ENCODE peak calls at places on chromosomes 2 and 18, in eight cellular contexts. L, U, R, K, Y, Z, W and H are unnamed samples. For H3K36me3 and H3K4me1, the result is how much of the 10 kb centered on the place peaks cover.

GRCh38 chr2:147045113-147045512 is 799.7 kb upstream of the ACVR2A start:
- DNase-seq in L (peak), Z (no peak), R (no peak), W (no peak), U (peak), K (peak), Y (no peak), H (peak)

GRCh38 chr2:174682578-174683391 is 81.5 kb downstream of the CHRNA1 start:
- DNase-seq in Z (peak), Y (no peak), W (peak), U (peak), R (peak), L (peak), K (no peak), H (no peak)

GRCh38 chr18:52313213-52313612 is 26.8 kb upstream of the DCC start:
- DNase-seq in Z (no peak), K (no peak), Y (no peak), R (no peak), L (peak), W (no peak), U (no peak), H (peak)

GRCh38 chr2:55490554-55490953 is 29.0 kb upstream of the CFAP36 start:
- DNase-seq in Y (no peak), L (peak), K (no peak), R (peak), W (peak), U (peak), Z (no peak), H (no peak)

GRCh38 chr2:48978131-48978530 is 176.2 kb downstream of the FSHR start:
- DNase-seq in W (no peak), K (no peak), Y (no peak), R (no peak), Z (no peak), L (no peak), U (no peak), H (no peak)

GRCh38 chr2:212147921-212148513 is 390.6 kb downstream of the ERBB4 start:
- DNase-seq in W (no peak), Y (no peak), K (no peak), R (no peak), Z (no peak), L (no peak), U (peak), H (peak)

GRCh38 chr18:10923225-10923624 is 226.1 kb downstream of the PIEZO2 start:
- DNase-seq in R (no peak), Z (no peak), Y (no peak), K (no peak), W (no peak), U (peak), L (peak), H (no peak)

GRCh38 chr2:161237397-161238263 is 70.6 kb upstream of the PSMD14 start:
- DNase-seq in Y (no peak), W (peak), L (peak), U (peak), Z (peak), K (no peak), R (peak), H (peak)

GRCh38 chr2:193518061-193518817 is 1323.5 kb upstream of the TMEFF2 start:
- DNase-seq in L (peak), W (no peak), K (no peak), R (no peak), Y (no peak), U (peak), Z (no peak), H (no peak)

GRCh38 chr2:233470007-233470687 is 96.4 kb downstream of the USP40 start:
- DNase-seq in Y (no peak), W (peak), Z (no peak), R (peak), K (no peak), U (no peak), L (no peak), H (no peak)

GRCh38 chr2:241558532-241559488 is at the start of gene BOK:
- DNase-seq in R (peak), U (peak), W (peak), Z (peak), L (peak), Y (no peak), K (no peak), H (peak)

GRCh38 chr2:196291873-196292800 is 120.8 kb upstream of the STK17B start:
- DNase-seq in K (no peak), U (no peak), Z (peak), Y (no peak), R (peak), W (no peak), L (peak), H (no peak)

GRCh38 chr2:99478632-99479031 is 11.2 kb downstream of the REV1 start:
- DNase-seq in Y (no peak), L (no peak), U (no peak), K (no peak), Z (no peak), W (no peak), R (no peak), H (no peak)

GRCh38 chr18:54871231-54871630 is 43.0 kb downstream of the RAB27B start:
- DNase-seq in K (no peak), L (no peak), R (no peak), Z (no peak), W (no peak), Y (no peak), U (no peak), H (no peak)

GRCh38 chr18:33135951-33136660 is 304.4 kb downstream of the CCDC178 start:
- DNase-seq in W (no peak), K (no peak), Z (no peak), Y (no peak), R (no peak), L (peak), U (no peak), H (no peak)

GRCh38 chr18:5518179-5518770 is 25.5 kb downstream of the EPB41L3 start:
- DNase-seq in U (no peak), R (no peak), K (no peak), Y (no peak), L (peak), Z (no peak), W (no peak), H (no peak)

GRCh38 chr2:212327171-212327809 is 211.3 kb downstream of the ERBB4 start:
- DNase-seq in Y (no peak), W (no peak), Z (no peak), L (no peak), U (no peak), K (no peak), R (no peak), H (no peak)

GRCh38 chr2:235710933-235711332 is 217.1 kb downstream of the AGAP1 start:
- DNase-seq in K (no peak), W (no peak), L (no peak), R (no peak), Y (no peak), U (no peak), Z (no peak), H (no peak)

GRCh38 chr2:112065486-112065885 is 10.4 kb downstream of the TMEM87B start:
- DNase-seq in W (no peak), Y (no peak), U (no peak), L (no peak), R (no peak), K (no peak), Z (no peak), H (no peak)

GRCh38 chr2:134527398-134527797 is 191.4 kb downstream of the TMEM163 start:
- DNase-seq in L (peak), W (no peak), Y (no peak), K (no peak), Z (no peak), R (no peak), U (no peak), H (no peak)

GRCh38 chr18:35835838-35836237 is 136.6 kb upstream of the RMP24 start:
- DNase-seq in U (no peak), Y (no peak), Z (no peak), K (no peak), R (no peak), W (no peak), L (no peak), H (no peak)

GRCh38 chr2:24115057-24115456 is 8.1 kb downstream of the PFN4 start:
- DNase-seq in W (no peak), Z (no peak), U (peak), R (no peak), L (peak), K (no peak), Y (no peak), H (no peak)

GRCh38 chr18:79523221-79523737 is 127.5 kb downstream of the NFATC1 start:
- DNase-seq in R (peak), Y (no peak), K (peak), Z (peak), L (no peak), W (no peak), U (no peak), H (no peak)

GRCh38 chr18:26546875-26547301 is 1.5 kb downstream of the KCTD1 start:
- DNase-seq in U (no peak), Y (no peak), L (peak), R (peak), W (peak), K (no peak), Z (no peak), H (no peak)

GRCh38 chr2:27956895-27957294 is 66.4 kb downstream of the BABAM2 start:
- DNase-seq in U (peak), L (peak), Y (no peak), W (no peak), Z (no peak), R (no peak), K (no peak), H (no peak)

GRCh38 chr2:217691920-217692666 is 310.7 kb downstream of the TNS1 start:
- DNase-seq in W (peak), Y (no peak), K (peak), U (peak), R (no peak), Z (peak), L (peak), H (no peak)

GRCh38 chr2:137943035-137943830 is 21.0 kb upstream of the HNMT start:
- DNase-seq in L (no peak), K (no peak), Z (no peak), Y (no peak), W (no peak), U (no peak), R (no peak), H (no peak)

GRCh38 chr2:203732072-203732952 is 25.9 kb downstream of the CD28 start:
- DNase-seq in W (no peak), K (no peak), L (no peak), Z (no peak), Y (no peak), R (no peak), U (no peak), H (no peak)

GRCh38 chr2:136393515-136393914 is 275.6 kb upstream of the CXCR4 start:
- DNase-seq in Z (no peak), L (no peak), K (no peak), Y (no peak), W (no peak), U (no peak), R (no peak), H (no peak)

GRCh38 chr2:207282916-207283315 is 117.2 kb upstream of the KLF7 start:
- DNase-seq in U (no peak), Z (no peak), K (no peak), Y (no peak), W (no peak), R (no peak), L (no peak), H (no peak)

GRCh38 chr2:113305146-113305545 is 26.4 kb upstream of the PAX8 start:
- DNase-seq in Z (no peak), L (no peak), R (no peak), U (no peak), W (no peak), K (no peak), Y (no peak), H (no peak)

GRCh38 chr18:10482985-10483949 is 28.8 kb downstream of the APCDD1 start:
- DNase-seq in W (peak), U (no peak), R (no peak), K (no peak), Y (no peak), Z (no peak), L (no peak), H (no peak)

GRCh38 chr2:239290618-239291504 is 110.0 kb downstream of the HDAC4 start:
- DNase-seq in L (peak), K (no peak), Z (peak), Y (no peak), R (no peak), W (peak), U (no peak), H (no peak)

GRCh38 chr2:132608222-132608795 is 61.7 kb downstream of the LYPD1 start:
- DNase-seq in R (no peak), L (no peak), W (no peak), K (no peak), U (no peak), Z (no peak), Y (no peak), H (no peak)

GRCh38 chr2:235703711-235704295 is 210.0 kb downstream of the AGAP1 start:
- DNase-seq in R (no peak), L (no peak), Y (no peak), U (no peak), Z (no peak), K (no peak), W (no peak), H (no peak)

GRCh38 chr2:105790467-105791118 is 45.9 kb downstream of the NCK2 start:
- DNase-seq in L (no peak), K (no peak), W (no peak), U (no peak), R (no peak), Z (no peak), Y (no peak), H (no peak)
- H3K4me3 ChIP-seq in L (no peak), K (no peak), W (no peak), U (no peak), R (no peak), Z (peak), Y (no peak), H (no peak)

GRCh38 chr2:178761759-178762371 is 45.4 kb downstream of the TTN start:
- DNase-seq in Z (no peak), Y (no peak), W (no peak), K (no peak), R (no peak), U (peak), L (peak), H (peak)
- H3K36me3 ChIP-seq in Z (under half), Y (under half), W (under half), K (half or more), R (under half), U (under half), L (under half), H (under half)

DNA sequence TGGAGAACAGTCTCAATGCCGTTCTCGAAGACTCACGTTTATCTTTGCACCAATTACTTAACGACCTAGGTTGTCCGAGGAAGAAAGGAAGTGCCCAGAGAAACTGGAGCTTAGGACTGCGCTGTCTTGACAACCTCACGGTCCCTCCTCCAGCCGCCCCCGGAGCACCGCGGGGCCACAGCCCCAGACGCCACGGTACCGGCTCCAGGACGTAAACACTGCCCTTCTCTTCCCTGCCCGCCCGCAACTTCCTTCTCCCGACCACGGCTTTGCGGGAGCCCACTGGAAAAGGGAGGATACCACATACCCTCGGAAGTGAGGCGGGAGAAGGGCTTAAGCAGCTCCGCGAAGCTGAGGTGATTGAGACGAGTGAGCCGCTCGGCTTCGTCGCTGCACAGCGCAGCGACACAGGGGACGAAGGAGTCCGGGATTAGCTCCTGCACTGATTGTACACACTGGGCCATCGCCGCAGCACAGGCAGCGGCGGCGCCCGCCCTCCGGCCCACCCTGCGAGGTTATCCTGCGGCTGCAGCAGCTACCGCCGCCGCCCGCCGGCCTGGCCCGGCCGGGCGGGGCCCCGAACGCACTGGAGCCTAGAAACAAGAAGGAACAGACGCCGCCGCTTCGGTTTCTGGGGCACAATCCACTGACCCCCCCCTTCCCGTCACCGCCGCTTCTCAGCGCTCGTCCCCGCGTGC is 478 bp downstream of the TRAPPC8 start:
- DNase-seq in U (peak), Z (peak), R (no peak), K (no peak), Y (no peak), W (peak), L (peak), H (peak)
- H3K4me1 ChIP-seq in U (under half), Z (under half), R (under half), K (under half), Y (under half), W (under half), L (under half), H (under half)

GRCh38 chr2:65371094-65371474 is 61.3 kb downstream of the SPRED2 start:
- DNase-seq in W (no peak), L (no peak), U (no peak), K (no peak), Y (no peak), Z (no peak), R (no peak), H (no peak)

GRCh38 chr2:65369574-65369973 is 62.8 kb downstream of the SPRED2 start:
- DNase-seq in R (no peak), W (no peak), L (no peak), U (no peak), Z (no peak), K (no peak), Y (no peak), H (no peak)

GRCh38 chr2:65370387-65371093 is 61.9 kb downstream of the SPRED2 start:
- DNase-seq in Z (no peak), K (no peak), U (no peak), Y (no peak), R (no peak), W (no peak), L (no peak), H (peak)

GRCh38 chr2:65368464-65368863 is 63.9 kb downstream of the SPRED2 start:
- DNase-seq in L (no peak), Z (no peak), W (no peak), Y (no peak), U (no peak), K (no peak), R (no peak), H (no peak)

GRCh38 chr2:65369980-65370379 is 62.4 kb downstream of the SPRED2 start:
- DNase-seq in Y (no peak), K (no peak), W (no peak), L (no peak), R (no peak), U (no peak), Z (no peak), H (no peak)
- H3K4me3 ChIP-seq in Y (no peak), K (no peak), W (no peak), L (no peak), R (no peak), U (no peak), Z (no peak), H (no peak)

DNA sequence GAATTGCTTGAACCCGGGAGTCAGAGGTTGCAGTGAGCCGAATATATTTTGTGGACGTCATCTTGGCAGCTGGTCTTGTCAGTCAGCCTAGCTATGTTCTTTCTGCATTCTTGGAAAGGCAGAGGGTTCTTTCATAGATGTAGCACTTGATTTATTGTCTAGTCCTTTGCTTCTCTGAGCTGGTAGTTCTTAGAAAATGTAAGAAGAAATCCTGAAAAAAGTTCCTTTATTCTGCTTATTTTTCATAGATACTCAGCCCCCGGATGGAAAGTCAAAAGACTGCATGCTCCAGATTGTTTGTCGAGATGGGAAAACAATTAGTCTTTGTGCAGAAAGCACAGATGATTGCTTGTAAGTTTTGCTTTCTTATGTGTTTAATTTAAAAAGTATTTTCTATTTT is 21.3 kb downstream of the PLEKHB2 start:
- DNase-seq in Y (no peak), L (no peak), R (no peak), Z (no peak), U (no peak), K (no peak), W (no peak), H (no peak)
- H3K36me3 ChIP-seq in Y (under half), L (under half), R (under half), Z (half or more), U (under half), K (under half), W (under half), H (under half)

DNA sequence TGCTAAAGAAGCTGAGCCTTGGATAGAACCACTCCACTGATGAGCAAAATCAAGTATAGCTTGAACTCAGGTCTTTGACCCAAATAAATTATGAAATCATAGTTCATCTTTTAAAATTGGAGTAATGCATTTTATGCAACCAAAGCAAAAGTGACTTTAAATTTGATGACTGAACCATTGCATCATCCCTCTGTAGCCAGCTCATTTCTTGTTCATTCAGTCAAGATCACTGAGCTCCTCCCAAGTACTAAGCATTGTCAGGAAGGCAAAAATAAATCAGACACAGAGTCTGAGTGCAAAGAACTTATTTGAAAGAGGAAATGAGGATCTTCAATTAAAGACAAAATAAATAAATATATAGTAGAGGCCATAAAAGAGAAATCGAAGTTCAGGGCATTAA is 411.7 kb downstream of the MTX2 start:
- DNase-seq in Z (no peak), U (peak), Y (no peak), W (no peak), R (no peak), L (no peak), K (no peak), H (no peak)
- H3K4me1 ChIP-seq in Z (under half), U (under half), Y (under half), W (under half), R (under half), L (under half), K (under half), H (under half)

GRCh38 chr18:76459312-76459686 is 35.7 kb downstream of the ZNF516 start:
- DNase-seq in U (no peak), Y (peak), L (no peak), W (peak), Z (no peak), R (no peak), K (no peak), H (no peak)
- H3K4me3 ChIP-seq in U (no peak), Y (peak), L (no peak), W (no peak), Z (no peak), R (no peak), K (peak), H (no peak)

GRCh38 chr2:172725284-172725683 is 10.4 kb upstream of the RAPGEF4 start:
- DNase-seq in K (no peak), W (no peak), L (no peak), Y (no peak), R (no peak), Z (no peak), U (no peak), H (no peak)

GRCh38 chr2:172725741-172726140 is 9.9 kb upstream of the RAPGEF4 start:
- DNase-seq in Y (no peak), R (no peak), Z (no peak), U (no peak), W (no peak), L (no peak), K (no peak), H (no peak)

GRCh38 chr2:172726172-172726735 is 9.4 kb upstream of the RAPGEF4 start:
- DNase-seq in K (no peak), Y (no peak), R (no peak), L (peak), W (no peak), Z (no peak), U (peak), H (peak)

GRCh38 chr2:172724724-172725123 is 10.9 kb upstream of the RAPGEF4 start:
- DNase-seq in U (no peak), Z (no peak), R (no peak), Y (no peak), K (no peak), L (no peak), W (no peak), H (no peak)

GRCh38 chr2:172722481-172722880 is 13.2 kb upstream of the RAPGEF4 start:
- DNase-seq in K (no peak), Z (no peak), L (peak), R (no peak), U (peak), Y (no peak), W (no peak), H (no peak)
- H3K36me3 ChIP-seq in K (under half), Z (under half), L (under half), R (under half), U (under half), Y (under half), W (under half), H (under half)